ENCODE peak calls at places on chromosomes 1 and 21, in four cellular contexts. F is HepG2, H is GM12891, P is SK-N-SH. U is an unnamed sample.

GRCh38 chr1:221117548-221117951 is 238.3 kb downstream of the HLX start:
- DNase-seq in P (peak; percentile 49), F (no peak), H (no peak), U (no peak)

GRCh38 chr1:15485534-15486091 is 9.7 kb downstream of the CELA2B start:
- DNase-seq in P (no peak), H (no peak), F (no peak), U (no peak)

GRCh38 chr1:25140073-25140797 is 92.1 kb downstream of the SYF2 start:
- DNase-seq in H (peak; percentile 46), F (peak; percentile 55), P (no peak), U (peak; percentile 48)

GRCh38 chr1:84998642-84999280 is 1.8 kb upstream of the MCOLN2 start:
- DNase-seq in P (peak; percentile 6), F (no peak), H (no peak), U (peak; percentile 4)

GRCh38 chr1:177591155-177591554 is 378.7 kb downstream of the SEC16B start:
- DNase-seq in P (no peak), H (no peak), F (no peak), U (no peak)

GRCh38 chr1:4796999-4797375 is 142.6 kb downstream of the AJAP1 start:
- DNase-seq in H (no peak), P (no peak), F (no peak), U (no peak)

GRCh38 chr1:205250699-205251098 is 23.0 kb downstream of the TMCC2 start:
- DNase-seq in P (no peak), F (no peak), H (no peak), U (no peak)

GRCh38 chr1:65026235-65026634 is 59.9 kb upstream of the JAK1 start:
- DNase-seq in P (no peak), F (no peak), H (no peak), U (no peak)

GRCh38 chr1:87042127-87042811 is 127.8 kb downstream of the HS2ST1 start:
- DNase-seq in H (no peak), P (no peak), F (no peak), U (no peak)

GRCh38 chr1:61639937-61640336 is 85.0 kb downstream of the TM2D1 start:
- DNase-seq in H (no peak), F (no peak), P (no peak), U (no peak)

GRCh38 chr1:248842781-248843331 is 4.8 kb downstream of the ZNF672 start:
- DNase-seq in H (no peak), F (no peak), P (no peak), U (no peak)

GRCh38 chr1:41662656-41663437 is 178.4 kb upstream of the EDN2 start:
- DNase-seq in H (peak; percentile 49), P (peak; percentile 86), F (no peak), U (peak; percentile 54)

GRCh38 chr1:214418380-214418779 is 133.0 kb downstream of the PTPN14 start:
- DNase-seq in F (no peak), P (no peak), H (no peak), U (no peak)

GRCh38 chr21:27248791-27249190 is 281.9 kb upstream of the ADAMTS5 start:
- DNase-seq in F (no peak), H (no peak), P (no peak), U (no peak)

GRCh38 chr21:30446969-30447368 is 6.9 kb downstream of the KRTAP15-1 start:
- DNase-seq in P (no peak), F (no peak), H (no peak), U (no peak)

GRCh38 chr1:174968750-174969244 is 30.9 kb upstream of the CACYBP start:
- DNase-seq in H (no peak), P (no peak), F (no peak), U (no peak)

GRCh38 chr1:155007253-155007828 is 4.7 kb downstream of the ZBTB7B start:
- DNase-seq in H (no peak), P (no peak), F (no peak), U (no peak)

GRCh38 chr1:167996266-167996665 is 59.4 kb upstream of the MPC2 start:
- DNase-seq in F (no peak), P (no peak), H (no peak), U (no peak)

GRCh38 chr1:207088731-207089626 is at the start of gene C4BPB:
- DNase-seq in F (peak; percentile 95), P (no peak), H (no peak), U (no peak)

GRCh38 chr1:238485062-238485905 is 594.6 kb upstream of the ZP4 start:
- DNase-seq in F (no peak), P (no peak), H (no peak), U (no peak)

GRCh38 chr21:27953328-27954045 is 986.6 kb upstream of the ADAMTS5 start:
- DNase-seq in F (no peak), P (no peak), H (no peak), U (no peak)

GRCh38 chr1:37020653-37021277 is 13.6 kb downstream of the GRIK3 start:
- DNase-seq in H (no peak), P (no peak), F (peak; percentile 5), U (no peak)

GRCh38 chr1:180584869-180585268 is 26.1 kb downstream of the OVAAL start:
- DNase-seq in F (peak; percentile 66), P (no peak), H (no peak), U (no peak)

GRCh38 chr21:45982256-45982757 is 737 bp downstream of the COL6A1 start:
- DNase-seq in H (peak; percentile 17), F (no peak), P (peak; percentile 71), U (no peak)

GRCh38 chr1:53016705-53017104 is 45.3 kb upstream of the PODN start:
- DNase-seq in F (no peak), P (no peak), H (no peak), U (no peak)

GRCh38 chr1:156421062-156421938 is 52.3 kb downstream of the RHBG start:
- DNase-seq in P (peak; percentile 98), F (peak; percentile 19), H (peak; percentile 91), U (peak; percentile 97)

GRCh38 chr1:60866884-60867648 is 215.3 kb upstream of the NFIA start:
- DNase-seq in F (no peak), P (no peak), H (no peak), U (no peak)

GRCh38 chr1:115300087-115300856 is 37.8 kb downstream of the NGF start:
- DNase-seq in P (no peak), F (no peak), H (no peak), U (no peak)

GRCh38 chr21:33543505-33544129 is 779 bp downstream of the SON start:
- DNase-seq in H (no peak), F (no peak), P (no peak), U (no peak)

GRCh38 chr1:35573198-35573775 is at the start of gene TFAP2E:
- DNase-seq in P (peak; percentile 85), H (no peak), F (no peak), U (no peak)

GRCh38 chr1:84936116-84936810 is 43.3 kb upstream of the LPAR3 start:
- DNase-seq in P (peak; percentile 62), H (peak; percentile 11), F (peak; percentile 55), U (no peak)

GRCh38 chr21:38488640-38489282 is 9.5 kb downstream of the ERG start:
- DNase-seq in P (no peak), H (no peak), F (no peak), U (no peak)
- TF ChIP-seq POLR2AphosphoS5 in P (no peak), H (no peak), F (no peak), U (no peak)

GRCh38 chr1:160836561-160836960 is 26.1 kb downstream of the CD244 start:
- DNase-seq in P (no peak), F (no peak), H (no peak), U (no peak)

GRCh38 chr1:160836981-160837557 is 25.6 kb downstream of the CD244 start:
- DNase-seq in P (no peak), F (no peak), H (no peak), U (no peak)

GRCh38 chr1:160838876-160839275 is 23.8 kb downstream of the CD244 start:
- DNase-seq in H (no peak), P (no peak), F (no peak), U (no peak)

GRCh38 chr1:160837558-160838205 is 25.0 kb downstream of the CD244 start:
- DNase-seq in F (no peak), H (peak; percentile 39), P (peak; percentile 15), U (peak; percentile 51)

DNA sequence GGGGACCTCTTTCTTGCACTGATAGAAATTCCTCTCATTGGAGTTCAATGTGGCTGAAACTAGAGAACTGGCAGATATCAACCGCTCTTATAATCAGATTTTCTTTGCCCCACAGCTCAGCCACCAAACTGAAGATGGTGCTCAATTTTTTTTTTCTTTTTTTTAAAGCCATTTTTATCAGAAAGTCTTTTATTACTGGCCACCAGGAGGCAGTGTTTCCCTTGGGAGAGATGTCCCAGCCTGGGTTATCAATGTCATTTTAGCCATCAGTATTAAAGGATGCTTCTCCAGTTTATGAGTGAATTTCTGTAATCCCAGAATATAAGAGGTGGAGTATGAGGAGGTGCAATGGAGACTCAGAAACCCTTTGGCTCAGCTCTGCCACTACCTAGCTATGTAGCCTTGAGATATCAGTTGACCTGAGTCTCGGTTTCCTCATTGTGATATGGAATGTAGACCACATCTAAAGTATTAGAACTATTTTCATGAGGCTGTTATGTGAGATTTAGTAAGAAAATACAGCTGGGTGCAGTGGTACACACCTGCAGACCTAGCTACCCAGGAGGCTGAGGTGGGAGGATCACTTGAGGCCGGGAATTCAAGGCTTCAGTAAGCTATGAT is 27.6 kb downstream of the CD244 start:
- DNase-seq in F (peak; percentile 22), H (no peak), P (peak; percentile 23), U (no peak)
- TF ChIP-seq TAF1 in F (no peak), H (no peak), P (no peak), U (no peak)

DNA sequence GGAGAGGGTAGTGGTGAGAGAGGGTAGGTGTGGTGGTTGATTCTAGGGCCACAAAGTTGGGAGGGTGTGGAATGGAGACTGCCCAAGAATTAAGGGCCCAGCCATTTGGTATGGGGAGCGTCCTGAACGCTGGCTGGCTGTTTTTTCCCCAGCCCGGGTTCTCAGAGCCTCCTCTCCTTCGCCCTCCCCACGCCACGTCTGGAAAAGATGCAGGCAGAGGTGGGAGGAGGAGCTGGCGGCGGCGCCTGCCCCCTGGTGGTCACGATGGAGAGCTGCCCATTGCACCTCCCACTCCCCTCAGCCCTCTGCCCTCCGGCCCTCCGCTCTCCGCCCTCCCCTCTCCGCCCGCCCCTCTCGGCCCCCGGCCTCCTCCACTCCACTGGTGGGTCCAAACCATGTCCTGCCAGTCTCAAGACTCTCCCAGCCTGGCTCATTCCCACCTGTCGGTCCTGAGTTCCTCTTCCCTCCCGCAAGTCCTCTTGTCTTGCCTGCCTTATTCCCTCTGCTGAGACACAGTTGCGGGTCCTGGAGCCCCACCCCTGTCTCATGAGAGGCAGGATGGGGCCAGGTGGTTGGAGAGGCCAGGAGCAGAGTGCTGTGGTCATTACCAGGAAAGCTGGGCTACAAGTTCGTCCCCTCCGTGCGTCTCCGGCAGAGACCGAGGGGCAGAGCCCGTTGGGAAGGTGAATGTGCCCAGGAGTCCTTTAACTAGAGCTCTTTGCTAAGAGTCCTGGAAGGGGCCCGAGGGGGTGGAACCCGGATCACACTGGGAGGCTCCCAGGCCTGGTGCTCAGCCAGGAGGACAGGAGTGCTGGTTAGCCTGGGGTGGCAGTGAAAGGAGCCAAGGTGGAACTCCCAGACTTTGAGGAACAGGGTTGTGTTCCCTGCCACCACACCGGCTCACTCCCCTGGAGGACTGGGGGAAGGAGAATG is 22.6 kb downstream of the ETNK2 start:
- DNase-seq in F (no peak), P (peak; percentile 93), H (peak; percentile 91), U (peak; percentile 90)
- TF ChIP-seq POLR2AphosphoS5 in F (peak; percentile 31), P (no peak), H (no peak), U (no peak)

GRCh38 chr1:242240061-242240460 is 241.2 kb upstream of the MAP1LC3C start:
- DNase-seq in H (no peak), P (no peak), F (no peak), U (no peak)

GRCh38 chr1:242242983-242243382 is 244.1 kb upstream of the MAP1LC3C start:
- DNase-seq in P (no peak), H (no peak), F (no peak), U (no peak)

GRCh38 chr1:242239394-242239793 is 240.5 kb upstream of the MAP1LC3C start:
- DNase-seq in F (no peak), P (no peak), H (no peak), U (no peak)

GRCh38 chr1:242240691-242241090 is 241.8 kb upstream of the MAP1LC3C start:
- DNase-seq in H (no peak), F (no peak), P (no peak), U (no peak)

GRCh38 chr1:242237051-242237450 is 238.2 kb upstream of the MAP1LC3C start:
- DNase-seq in P (no peak), F (no peak), H (no peak), U (no peak)
- TF ChIP-seq TAF1 in P (no peak), F (no peak), H (no peak), U (no peak)

U was measured in GM12892.